ENCODE peak calls at places on chromosomes 5 and 9, in nine cellular contexts. One of them, this sample, is unnamed.

GRCh38 chr5:36664762-36665161 is 58.4 kb downstream of the SLC1A3 start:
- DNase-seq in fibroblast of lung: no peak
- DNase-seq in stimulated activated CD8-positive, alpha-beta memory T cell treated with anti-CD3 and anti-CD28 coated beads, Interleukin-4, amount 100 ng/mL, for 1 hour: no peak
- DNase-seq in EL: no peak
- DNase-seq in KBM-7: no peak
- DNase-seq in non-pigmented ciliary epithelial cell: no peak
- DNase-seq in heart left ventricle: no peak
- DNase-seq in astrocyte of the hippocampus: peak; percentile 78
- DNase-seq in AG09319: no peak
- DNase-seq in this sample: peak; percentile 67

GRCh38 chr5:92518318-92518913 is 1062.6 kb downstream of the NR2F1-AS1 start:
- DNase-seq in stimulated activated CD8-positive, alpha-beta memory T cell treated with anti-CD3 and anti-CD28 coated beads, Interleukin-4, amount 100 ng/mL, for 1 hour: no peak
- DNase-seq in AG09319: no peak
- DNase-seq in fibroblast of lung: peak; percentile 67
- DNase-seq in heart left ventricle: no peak
- DNase-seq in EL: peak; percentile 58
- DNase-seq in astrocyte of the hippocampus: peak; percentile 26
- DNase-seq in KBM-7: peak; percentile 26
- DNase-seq in non-pigmented ciliary epithelial cell: no peak
- DNase-seq in this sample: peak; percentile 79

GRCh38 chr9:112890106-112891081 is at the start of gene SLC46A2:
- DNase-seq in stimulated activated CD8-positive, alpha-beta memory T cell treated with anti-CD3 and anti-CD28 coated beads, Interleukin-4, amount 100 ng/mL, for 1 hour: no peak
- DNase-seq in AG09319: no peak
- DNase-seq in astrocyte of the hippocampus: peak; percentile 46
- DNase-seq in EL: peak; percentile 26
- DNase-seq in KBM-7: no peak
- DNase-seq in non-pigmented ciliary epithelial cell: no peak
- DNase-seq in heart left ventricle: peak; percentile 37
- DNase-seq in fibroblast of lung: no peak
- DNase-seq in this sample: peak; percentile 9

GRCh38 chr5:83375049-83375710 is 96.4 kb upstream of the VCAN start:
- DNase-seq in KBM-7: no peak
- DNase-seq in stimulated activated CD8-positive, alpha-beta memory T cell treated with anti-CD3 and anti-CD28 coated beads, Interleukin-4, amount 100 ng/mL, for 1 hour: no peak
- DNase-seq in heart left ventricle: no peak
- DNase-seq in EL: peak; percentile 38
- DNase-seq in AG09319: no peak
- DNase-seq in astrocyte of the hippocampus: no peak
- DNase-seq in fibroblast of lung: peak; percentile 62
- DNase-seq in non-pigmented ciliary epithelial cell: no peak
- DNase-seq in this sample: no peak

GRCh38 chr9:15416880-15417279 is 5.8 kb upstream of the SNAPC3 start:
- DNase-seq in EL: peak; percentile 37
- DNase-seq in heart left ventricle: no peak
- DNase-seq in astrocyte of the hippocampus: peak; percentile 68
- DNase-seq in non-pigmented ciliary epithelial cell: no peak
- DNase-seq in fibroblast of lung: peak; percentile 73
- DNase-seq in stimulated activated CD8-positive, alpha-beta memory T cell treated with anti-CD3 and anti-CD28 coated beads, Interleukin-4, amount 100 ng/mL, for 1 hour: no peak
- DNase-seq in KBM-7: peak; percentile 51
- DNase-seq in AG09319: no peak
- DNase-seq in this sample: peak; percentile 68

GRCh38 chr9:136713555-136713949 is 1.2 kb downstream of the DIPK1B start:
- DNase-seq in heart left ventricle: peak; percentile 66
- DNase-seq in KBM-7: no peak
- DNase-seq in fibroblast of lung: no peak
- DNase-seq in EL: no peak
- DNase-seq in astrocyte of the hippocampus: peak; percentile 42
- DNase-seq in non-pigmented ciliary epithelial cell: no peak
- DNase-seq in stimulated activated CD8-positive, alpha-beta memory T cell treated with anti-CD3 and anti-CD28 coated beads, Interleukin-4, amount 100 ng/mL, for 1 hour: no peak
- DNase-seq in AG09319: no peak
- DNase-seq in this sample: no peak

GRCh38 chr9:126558051-126558665 is 55.6 kb upstream of the LMX1B start:
- DNase-seq in stimulated activated CD8-positive, alpha-beta memory T cell treated with anti-CD3 and anti-CD28 coated beads, Interleukin-4, amount 100 ng/mL, for 1 hour: peak; percentile 38
- DNase-seq in non-pigmented ciliary epithelial cell: no peak
- DNase-seq in KBM-7: peak; percentile 49
- DNase-seq in fibroblast of lung: peak; percentile 41
- DNase-seq in AG09319: no peak
- DNase-seq in astrocyte of the hippocampus: peak; percentile 70
- DNase-seq in heart left ventricle: peak; percentile 46
- DNase-seq in EL: peak; percentile 38
- DNase-seq in this sample: peak; percentile 52

GRCh38 chr9:7121664-7122063 is 363.9 kb downstream of the KDM4C start:
- DNase-seq in AG09319: no peak
- DNase-seq in fibroblast of lung: no peak
- DNase-seq in astrocyte of the hippocampus: no peak
- DNase-seq in EL: no peak
- DNase-seq in non-pigmented ciliary epithelial cell: no peak
- DNase-seq in stimulated activated CD8-positive, alpha-beta memory T cell treated with anti-CD3 and anti-CD28 coated beads, Interleukin-4, amount 100 ng/mL, for 1 hour: no peak
- DNase-seq in heart left ventricle: no peak
- DNase-seq in KBM-7: no peak
- DNase-seq in this sample: peak; percentile 43

GRCh38 chr9:22054076-22054475 is 45.0 kb upstream of the CDKN2B start:
- DNase-seq in fibroblast of lung: no peak
- DNase-seq in AG09319: no peak
- DNase-seq in KBM-7: no peak
- DNase-seq in heart left ventricle: no peak
- DNase-seq in non-pigmented ciliary epithelial cell: peak; percentile 68
- DNase-seq in EL: no peak
- DNase-seq in astrocyte of the hippocampus: no peak
- DNase-seq in stimulated activated CD8-positive, alpha-beta memory T cell treated with anti-CD3 and anti-CD28 coated beads, Interleukin-4, amount 100 ng/mL, for 1 hour: no peak
- DNase-seq in this sample: no peak

GRCh38 chr9:126411948-126412284 is 85.3 kb downstream of the MVB12B start:
- DNase-seq in stimulated activated CD8-positive, alpha-beta memory T cell treated with anti-CD3 and anti-CD28 coated beads, Interleukin-4, amount 100 ng/mL, for 1 hour: no peak
- DNase-seq in fibroblast of lung: no peak
- DNase-seq in AG09319: no peak
- DNase-seq in KBM-7: no peak
- DNase-seq in EL: no peak
- DNase-seq in non-pigmented ciliary epithelial cell: no peak
- DNase-seq in heart left ventricle: no peak
- DNase-seq in astrocyte of the hippocampus: no peak
- DNase-seq in this sample: no peak

GRCh38 chr9:3235497-3235896 is 290.3 kb downstream of the RFX3 start:
- DNase-seq in AG09319: no peak
- DNase-seq in EL: peak; percentile 6
- DNase-seq in heart left ventricle: no peak
- DNase-seq in non-pigmented ciliary epithelial cell: no peak
- DNase-seq in stimulated activated CD8-positive, alpha-beta memory T cell treated with anti-CD3 and anti-CD28 coated beads, Interleukin-4, amount 100 ng/mL, for 1 hour: no peak
- DNase-seq in astrocyte of the hippocampus: no peak
- DNase-seq in KBM-7: no peak
- DNase-seq in fibroblast of lung: no peak
- DNase-seq in this sample: no peak

This sample was measured in kidney tubule cell.